ENCODE peak calls at places on chromosomes 2 and 18, in ten cellular contexts. E is activated T-cell treated with anti-CD3 and anti-CD28 coated beads, Interleukin-2, amount 50 U/mL, for 4 hours; G is colonic mucosa; T is C1 segment of cervical spinal cord; Q is activated CD4-positive, alpha-beta T cell treated with anti-CD3 and anti-CD28 coated beads for 24 hours; K is HTR-8/SVneo; C is ecto neural progenitor cell; X is stimulated activated CD4-positive, alpha-beta T cell treated with anti-CD3 and anti-CD28 coated beads, Interleukin-1b, Interleukin-23, amount 100 ng/mL, for 1 hour; J is heart left ventricle; I is neuronal stem cell. P is an unnamed sample.

GRCh38 chr2:165959371-165959770 is 5.8 kb upstream of the TTC21B start:
- DNase-seq in E (no peak), G (no peak), T (no peak), Q (no peak), K (no peak), C (no peak), X (no peak), J (no peak), I (no peak), P (no peak)

GRCh38 chr2:72934683-72935610 is 17.6 kb downstream of the EMX1 start:
- DNase-seq in E (no peak), G (peak), T (no peak), Q (no peak), K (no peak), C (no peak), X (no peak), J (no peak), I (no peak), P (peak)

GRCh38 chr2:55014962-55015939 is 35.0 kb downstream of the RTN4 start:
- DNase-seq in E (peak), G (peak), T (peak), Q (no peak), K (peak), C (no peak), X (peak), J (peak), I (no peak), P (peak)

GRCh38 chr18:73741946-73742345 is 405.7 kb downstream of the FBXO15 start:
- DNase-seq in E (no peak), G (no peak), T (no peak), Q (no peak), K (no peak), C (no peak), X (no peak), J (no peak), I (no peak), P (peak)

GRCh38 chr2:189276277-189276676 is 96.7 kb upstream of the COL5A2 start:
- DNase-seq in E (no peak), G (no peak), T (no peak), Q (no peak), K (peak), C (no peak), X (no peak), J (no peak), I (no peak), P (peak)

GRCh38 chr2:163370169-163370886 is 365.5 kb downstream of the FIGN start:
- DNase-seq in E (no peak), G (no peak), T (no peak), Q (no peak), K (no peak), C (no peak), X (no peak), J (no peak), I (no peak), P (peak)

GRCh38 chr18:27712066-27712465 is 464.9 kb downstream of the CDH2 start:
- DNase-seq in E (no peak), G (no peak), T (no peak), Q (no peak), K (no peak), C (peak), X (no peak), J (no peak), I (no peak), P (no peak)

GRCh38 chr2:127219716-127220090 is 396 bp downstream of the CYP27C1 start:
- DNase-seq in E (no peak), G (no peak), T (no peak), Q (no peak), K (no peak), C (peak), X (no peak), J (no peak), I (peak), P (no peak)

GRCh38 chr2:69083126-69083733 is 70.3 kb downstream of the ANTXR1 start:
- DNase-seq in E (no peak), G (no peak), T (no peak), Q (no peak), K (peak), C (no peak), X (no peak), J (no peak), I (no peak), P (peak)

GRCh38 chr18:1020731-1021344 is 116.2 kb downstream of the ADCYAP1 start:
- DNase-seq in E (no peak), G (no peak), T (no peak), Q (no peak), K (no peak), C (no peak), X (no peak), J (no peak), I (no peak), P (no peak)

GRCh38 chr2:241126201-241126611 is 23.1 kb downstream of the PASK start:
- DNase-seq in E (no peak), G (no peak), T (no peak), Q (no peak), K (no peak), C (no peak), X (no peak), J (no peak), I (no peak), P (no peak)

GRCh38 chr2:30707304-30707903 is 99.8 kb downstream of the CAPN13 start:
- DNase-seq in E (no peak), G (no peak), T (no peak), Q (no peak), K (no peak), C (peak), X (no peak), J (no peak), I (no peak), P (no peak)

GRCh38 chr2:54360055-54360792 is 95.9 kb upstream of the SPTBN1 start:
- DNase-seq in E (no peak), G (no peak), T (no peak), Q (no peak), K (no peak), C (no peak), X (no peak), J (peak), I (no peak), P (peak)

GRCh38 chr2:186339716-186340115 is 146.3 kb upstream of the ZC3H15 start:
- DNase-seq in E (no peak), G (no peak), T (no peak), Q (no peak), K (no peak), C (no peak), X (no peak), J (no peak), I (no peak), P (no peak)

GRCh38 chr2:101380376-101380775 is 6.9 kb downstream of the CREG2 start:
- DNase-seq in E (no peak), G (no peak), T (no peak), Q (no peak), K (peak), C (no peak), X (no peak), J (peak), I (no peak), P (peak)

GRCh38 chr2:74414913-74415761 is 6.3 kb downstream of the C2orf81 start:
- DNase-seq in E (peak), G (peak), T (no peak), Q (no peak), K (no peak), C (no peak), X (no peak), J (peak), I (no peak), P (no peak)

GRCh38 chr2:130759906-130760753 is 4.8 kb downstream of the AMER3 start:
- DNase-seq in E (no peak), G (no peak), T (no peak), Q (no peak), K (no peak), C (no peak), X (no peak), J (no peak), I (no peak), P (no peak)

GRCh38 chr2:37671816-37672103 is 318 bp upstream of the CDC42EP3 start:
- DNase-seq in E (no peak), G (no peak), T (no peak), Q (no peak), K (no peak), C (no peak), X (no peak), J (peak), I (no peak), P (no peak)

GRCh38 chr2:134201559-134201958 is 52.3 kb upstream of the MGAT5 start:
- DNase-seq in E (no peak), G (no peak), T (no peak), Q (no peak), K (no peak), C (no peak), X (no peak), J (peak), I (no peak), P (no peak)

GRCh38 chr2:141438536-141438935 is 692.3 kb downstream of the LRP1B start:
- DNase-seq in E (no peak), G (no peak), T (no peak), Q (no peak), K (no peak), C (no peak), X (no peak), J (no peak), I (no peak), P (no peak)

GRCh38 chr2:10257036-10257435 is 45.7 kb upstream of the HPCAL1 start:
- DNase-seq in E (no peak), G (no peak), T (no peak), Q (no peak), K (no peak), C (no peak), X (no peak), J (no peak), I (no peak), P (no peak)

GRCh38 chr2:137910641-137911040 is 53.6 kb upstream of the HNMT start:
- DNase-seq in E (no peak), G (no peak), T (no peak), Q (no peak), K (no peak), C (no peak), X (no peak), J (no peak), I (peak), P (peak)

GRCh38 chr2:138267161-138267901 is 234.2 kb upstream of the SPOPL start:
- DNase-seq in E (no peak), G (no peak), T (no peak), Q (no peak), K (peak), C (no peak), X (no peak), J (no peak), I (no peak), P (peak)

GRCh38 chr18:57923606-57924005 is 120.4 kb upstream of the NEDD4L start:
- DNase-seq in E (no peak), G (no peak), T (no peak), Q (no peak), K (no peak), C (no peak), X (no peak), J (no peak), I (no peak), P (no peak)

GRCh38 chr18:12031836-12032235 is 50.5 kb downstream of the IMPA2 start:
- DNase-seq in E (no peak), G (no peak), T (no peak), Q (no peak), K (no peak), C (no peak), X (no peak), J (peak), I (no peak), P (no peak)

GRCh38 chr2:224520064-224520463 is 65.1 kb downstream of the CUL3 start:
- DNase-seq in E (no peak), G (no peak), T (no peak), Q (no peak), K (no peak), C (no peak), X (no peak), J (no peak), I (no peak), P (peak)

GRCh38 chr2:239927424-239927981 is 97.6 kb downstream of the NDUFA10 start:
- DNase-seq in E (peak), G (peak), T (no peak), Q (peak), K (peak), C (no peak), X (peak), J (no peak), I (no peak), P (peak)

P was measured in bronchial epithelial cell.